ENCODE peak calls at places on chromosomes 3 and 15, in four cellular contexts. X, O, K and H are unnamed samples.

GRCh38 chr3:53269888-53270880 is 14.4 kb upstream of the TKT start:
- DNase-seq in O (peak; percentile 100), K (peak; percentile 91), X (peak; percentile 67), H (peak; percentile 84)

GRCh38 chr15:96109820-96110219 is 220.7 kb upstream of the NR2F2 start:
- DNase-seq in K (no peak), X (no peak), O (no peak), H (no peak)

GRCh38 chr3:168828943-168829342 is 733.2 kb upstream of the GOLIM4 start:
- DNase-seq in K (no peak), O (no peak), X (no peak), H (no peak)

GRCh38 chr15:76208786-76209424 is 102.4 kb downstream of the ETFA start:
- DNase-seq in K (no peak), X (no peak), O (no peak), H (no peak)

GRCh38 chr15:101206173-101206572 is 45.7 kb downstream of the CHSY1 start:
- DNase-seq in X (no peak), K (no peak), O (no peak), H (no peak)

GRCh38 chr3:42979044-42979962 is at the start of gene GASK1A:
- DNase-seq in K (no peak), O (peak; percentile 53), X (peak; percentile 35), H (peak; percentile 48)

GRCh38 chr15:53225786-53226185 is 435.6 kb upstream of the ONECUT1 start:
- DNase-seq in X (no peak), K (no peak), O (no peak), H (no peak)

GRCh38 chr3:78494831-78495230 is 1273.0 kb downstream of the ROBO1 start:
- DNase-seq in O (no peak), K (no peak), X (no peak), H (no peak)

GRCh38 chr15:59532770-59533379 is 78.7 kb upstream of the GCNT3 start:
- DNase-seq in X (no peak), O (peak; percentile 67), K (no peak), H (peak; percentile 68)